ENCODE peak calls at places on chromosomes 5 and 9, in four cellular contexts. V, N, G and E are unnamed samples.

GRCh38 chr9:117232266-117232665 is 182.6 kb downstream of the ASTN2 start:
- DNase-seq in V (no peak), N (no peak), G (no peak), E (no peak)

GRCh38 chr9:35996358-35996970 is 38.5 kb upstream of the OR2S2 start:
- DNase-seq in V (no peak), N (no peak), G (no peak), E (no peak)

GRCh38 chr9:106557996-106558667 is 304.8 kb upstream of the ZNF462 start:
- DNase-seq in V (no peak), N (no peak), G (no peak), E (no peak)

GRCh38 chr5:143554194-143554717 is 150.8 kb upstream of the NR3C1 start:
- DNase-seq in V (no peak), N (no peak), G (no peak), E (no peak)

GRCh38 chr9:37295178-37295577 is 127.3 kb upstream of the GRHPR start:
- DNase-seq in V (no peak), N (no peak), G (no peak), E (no peak)

GRCh38 chr9:89421595-89421994 is 76.3 kb downstream of the SEMA4D start:
- DNase-seq in V (no peak), N (no peak), G (no peak), E (no peak)

GRCh38 chr5:94423411-94423810 is 195.0 kb downstream of the KIAA0825 start:
- DNase-seq in V (no peak), N (no peak), G (no peak), E (no peak)

GRCh38 chr5:79931866-79932265 is 59.2 kb downstream of the MTX3 start:
- DNase-seq in V (no peak), N (no peak), G (no peak), E (no peak)

GRCh38 chr9:91751922-91752321 is 198.1 kb downstream of the ROR2 start:
- DNase-seq in V (no peak), N (no peak), G (no peak), E (no peak)

GRCh38 chr5:62720036-62720441 is 141.4 kb downstream of the LRRC70 start:
- DNase-seq in V (peak), N (peak), G (peak), E (peak)

GRCh38 chr5:117143381-117143780 is 568.8 kb upstream of the SEMA6A start:
- DNase-seq in V (no peak), N (no peak), G (no peak), E (no peak)

GRCh38 chr5:165786073-165786472 is 2280.7 kb downstream of the MAT2B start:
- DNase-seq in V (no peak), N (no peak), G (no peak), E (no peak)

GRCh38 chr9:72292184-72292787 is 72.7 kb downstream of the ZFAND5 start:
- DNase-seq in V (no peak), N (peak), G (no peak), E (no peak)

GRCh38 chr9:82539126-82539525 is 523.8 kb downstream of the RASEF start:
- DNase-seq in V (no peak), N (no peak), G (no peak), E (no peak)

GRCh38 chr9:124017064-124017928 is 5.7 kb downstream of the LHX2 start:
- DNase-seq in V (no peak), N (no peak), G (no peak), E (peak)

GRCh38 chr9:115328228-115328627 is 210.3 kb upstream of the TNC start:
- DNase-seq in V (no peak), N (no peak), G (no peak), E (no peak)

DNA sequence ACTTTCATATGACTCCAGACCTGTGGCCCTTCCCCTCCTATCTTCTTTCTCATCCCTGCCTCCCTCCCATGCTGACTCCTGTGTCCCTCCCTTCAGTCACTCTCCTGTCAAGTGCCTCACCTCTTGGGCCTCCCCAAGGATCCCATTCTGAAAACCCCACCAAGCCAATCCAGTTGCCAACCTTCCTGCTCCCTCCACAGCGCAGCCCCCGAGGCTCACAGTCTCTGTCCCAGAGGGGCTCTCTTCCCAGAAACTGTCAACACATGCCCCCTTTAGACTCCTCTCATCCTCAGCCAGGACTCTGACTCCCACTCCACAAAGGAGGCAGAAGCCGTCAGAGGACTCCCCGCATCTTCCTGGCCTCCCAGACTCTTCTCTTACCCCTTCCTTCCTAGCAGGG is 30.8 kb downstream of the ACSL6 start:
- DNase-seq in V (no peak), N (no peak), G (no peak), E (no peak)
- TF ChIP-seq CBFB in V (no peak), N (no peak), G (no peak), E (no peak)

GRCh38 chr5:59724482-59725392 is 168.8 kb downstream of the PDE4D start:
- DNase-seq in V (peak), N (peak), G (no peak), E (peak)
- TF ChIP-seq CBFB in V (no peak), N (no peak), G (no peak), E (no peak)

GRCh38 chr9:132838291-132838690 is 39.8 kb downstream of the AK8 start:
- DNase-seq in V (no peak), N (no peak), G (no peak), E (no peak)

GRCh38 chr9:132840980-132841379 is 37.1 kb downstream of the AK8 start:
- DNase-seq in V (no peak), N (no peak), G (no peak), E (no peak)

GRCh38 chr9:132833451-132834130 is 44.5 kb downstream of the AK8 start:
- DNase-seq in V (no peak), N (no peak), G (no peak), E (no peak)

GRCh38 chr9:132834343-132834742 is 43.7 kb downstream of the AK8 start:
- DNase-seq in V (no peak), N (no peak), G (no peak), E (no peak)

GRCh38 chr9:132837501-132838268 is 40.4 kb downstream of the AK8 start:
- DNase-seq in V (no peak), N (no peak), G (no peak), E (no peak)
- TF ChIP-seq CBFB in V (no peak), N (no peak), G (no peak), E (no peak)

GRCh38 chr5:156155638-156156037 is 171.3 kb upstream of the SGCD start:
- DNase-seq in V (no peak), N (no peak), G (no peak), E (no peak)
- TF ChIP-seq CBFB in V (no peak), N (no peak), G (no peak), E (no peak)

DNA sequence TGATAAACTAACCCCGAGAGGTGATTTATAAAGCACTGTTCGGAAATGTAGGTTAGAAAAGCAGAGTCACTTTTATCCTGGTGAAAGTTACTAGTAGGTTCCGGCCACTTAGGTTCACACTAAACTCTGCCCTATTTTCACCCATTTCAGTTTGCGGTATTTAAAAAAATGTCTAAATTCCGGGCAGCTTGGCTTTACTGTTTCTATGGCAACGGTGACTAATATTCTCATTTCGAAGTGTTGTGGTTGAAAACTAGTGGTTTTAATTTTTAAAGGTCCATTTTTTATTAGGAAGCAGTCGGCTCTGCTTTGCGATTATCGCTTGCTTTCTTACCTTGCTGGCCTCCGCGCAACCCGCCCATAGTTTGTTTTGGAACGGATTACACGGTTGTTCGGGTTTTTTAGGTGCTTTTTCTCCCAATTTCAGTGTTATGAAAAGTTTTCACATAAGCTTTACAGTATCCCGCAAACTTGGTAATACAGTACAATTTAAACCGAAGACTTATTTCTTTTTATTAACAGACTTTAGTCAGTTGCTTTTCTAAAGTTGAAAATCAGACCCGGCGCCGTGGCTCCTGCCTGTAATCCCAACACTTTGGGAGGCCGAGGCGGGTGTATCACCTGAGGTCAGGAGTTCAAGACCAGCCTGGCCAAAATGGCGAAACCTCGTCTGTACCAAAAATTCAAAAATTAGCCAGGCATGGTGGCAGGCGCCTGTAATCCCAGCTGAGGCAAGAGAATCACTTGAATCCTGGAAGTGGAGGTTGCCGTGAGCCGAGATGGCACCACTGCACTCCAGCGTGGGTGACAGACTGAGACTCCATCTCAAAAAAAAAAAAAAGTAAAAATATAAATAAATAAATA is 1.6 kb downstream of the KDM4C start:
- DNase-seq in V (no peak), N (peak), G (peak), E (no peak)
- TF ChIP-seq CBFB in V (no peak), N (no peak), G (peak), E (no peak)

DNA sequence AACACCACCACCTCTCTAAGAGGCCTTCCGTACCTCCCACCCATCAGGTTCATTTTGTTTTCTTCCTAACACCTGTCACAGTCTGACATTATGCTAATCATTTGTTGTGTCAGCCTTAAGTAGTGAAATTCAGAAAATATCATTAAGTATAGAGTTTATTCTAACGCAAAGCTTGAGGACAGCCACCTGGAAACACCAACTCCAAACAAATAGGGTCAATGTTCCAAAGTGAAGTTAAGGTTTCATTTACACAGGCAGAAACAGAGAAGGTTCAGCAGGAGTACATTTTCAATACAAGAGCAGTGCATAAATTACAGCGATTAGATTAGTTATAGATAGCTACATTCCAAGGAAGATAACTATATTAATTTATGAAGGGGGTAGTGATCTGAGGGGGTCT is 1.3 kb upstream of the SMC5 start:
- DNase-seq in V (no peak), N (no peak), G (no peak), E (no peak)
- TF ChIP-seq CBFB in V (no peak), N (no peak), G (no peak), E (no peak)